ENCODE peak calls at places on chromosomes 2 and 18, in six cellular contexts. D is body of pancreas; G is aorta; O is CD8-positive, alpha-beta memory T cell; N is CD8-positive, alpha-beta T cell; W is H9. Q is an unnamed sample.

GRCh38 chr2:60174146-60174545 is 379.3 kb downstream of the BCL11A start:
- DNase-seq in D (no peak), G (no peak), O (no peak), N (no peak), W (no peak), Q (no peak)

GRCh38 chr2:223674998-223675609 is 72.9 kb upstream of the SCG2 start:
- DNase-seq in D (peak; percentile 22), G (no peak), O (no peak), N (no peak), W (no peak), Q (no peak)

GRCh38 chr2:202104286-202104870 is 31.3 kb downstream of the KIAA2012 start:
- DNase-seq in D (peak; percentile 16), G (no peak), O (no peak), N (no peak), W (peak; percentile 83), Q (no peak)

GRCh38 chr2:99663641-99664040 is 173.8 kb upstream of the REV1 start:
- DNase-seq in D (no peak), G (no peak), O (no peak), N (no peak), W (no peak), Q (no peak)

GRCh38 chr18:42047721-42048120 is 92.7 kb downstream of the PIK3C3 start:
- DNase-seq in D (no peak), G (no peak), O (no peak), N (no peak), W (no peak), Q (no peak)

GRCh38 chr2:182816856-182817255 is 49.6 kb downstream of the FRZB start:
- DNase-seq in D (no peak), G (no peak), O (no peak), N (no peak), W (no peak), Q (no peak)

GRCh38 chr2:9483107-9483506 is 8.8 kb downstream of the IAH1 start:
- DNase-seq in D (no peak), G (no peak), O (no peak), N (no peak), W (no peak), Q (no peak)

GRCh38 chr2:25062461-25062860 is 20.6 kb downstream of the EFR3B start:
- DNase-seq in D (no peak), G (no peak), O (no peak), N (no peak), W (peak; percentile 37), Q (no peak)

GRCh38 chr18:58639751-58640427 is 11.0 kb upstream of the ALPK2 start:
- DNase-seq in D (no peak), G (no peak), O (no peak), N (no peak), W (no peak), Q (no peak)

GRCh38 chr2:142877265-142877756 is at the start of gene KYNU:
- DNase-seq in D (no peak), G (no peak), O (no peak), N (no peak), W (no peak), Q (no peak)

GRCh38 chr2:127437781-127438726 is 19.8 kb downstream of the PROC start:
- DNase-seq in D (peak; percentile 73), G (no peak), O (no peak), N (no peak), W (peak; percentile 46), Q (no peak)

GRCh38 chr18:434410-434809 is 66.1 kb downstream of the COLEC12 start:
- DNase-seq in D (no peak), G (no peak), O (no peak), N (no peak), W (no peak), Q (no peak)

GRCh38 chr2:212595036-212595654 is 56.5 kb upstream of the ERBB4 start:
- DNase-seq in D (no peak), G (no peak), O (no peak), N (no peak), W (no peak), Q (no peak)

GRCh38 chr2:65435625-65436168 is 3.3 kb upstream of the SPRED2 start:
- DNase-seq in D (peak; percentile 88), G (peak; percentile 95), O (peak; percentile 9), N (peak; percentile 17), W (peak; percentile 86), Q (peak; percentile 9)

GRCh38 chr2:220224711-220225519 is 597.5 kb downstream of the SLC4A3 start:
- DNase-seq in D (no peak), G (no peak), O (no peak), N (no peak), W (no peak), Q (no peak)

GRCh38 chr18:66226782-66227181 is 377.1 kb downstream of the CDH19 start:
- DNase-seq in D (no peak), G (no peak), O (no peak), N (no peak), W (no peak), Q (no peak)

GRCh38 chr18:21593540-21594257 is 6.8 kb downstream of the ESCO1 start:
- DNase-seq in D (no peak), G (no peak), O (no peak), N (no peak), W (no peak), Q (no peak)

GRCh38 chr2:198144621-198145020 is 340.2 kb downstream of the PLCL1 start:
- DNase-seq in D (no peak), G (no peak), O (no peak), N (no peak), W (no peak), Q (no peak)

GRCh38 chr18:69567813-69568488 is 167.3 kb downstream of the DOK6 start:
- DNase-seq in D (no peak), G (no peak), O (no peak), N (no peak), W (no peak), Q (no peak)

GRCh38 chr2:238791345-238791744 is 56.5 kb upstream of the TWIST2 start:
- DNase-seq in D (no peak), G (no peak), O (no peak), N (no peak), W (no peak), Q (no peak)

GRCh38 chr18:58552057-58552461 is 76.8 kb downstream of the ALPK2 start:
- DNase-seq in D (no peak), G (no peak), O (no peak), N (no peak), W (no peak), Q (no peak)

GRCh38 chr2:204900910-204901309 is 355.6 kb downstream of the PARD3B start:
- DNase-seq in D (peak; percentile 57), G (no peak), O (no peak), N (no peak), W (no peak), Q (no peak)

DNA sequence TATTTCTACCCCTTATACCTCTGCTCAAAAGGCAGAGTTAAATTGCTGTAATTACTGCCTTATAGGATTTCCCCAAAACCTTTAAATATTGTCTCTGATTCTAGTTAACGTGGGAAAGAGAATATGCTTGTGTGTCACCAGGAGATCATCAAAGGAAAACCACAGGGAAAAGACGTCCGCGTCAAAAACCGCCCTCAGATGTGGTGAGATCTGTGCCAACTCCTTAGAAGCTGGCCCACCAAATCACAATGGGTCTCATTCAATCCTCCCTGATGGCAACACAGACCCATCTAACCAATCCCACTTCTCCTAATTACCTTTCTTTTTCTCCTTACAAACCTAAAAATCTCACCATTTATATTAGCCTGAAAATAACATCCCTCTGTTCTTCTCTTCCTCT is 25.4 kb downstream of the VPS54 start:
- DNase-seq in D (no peak), G (no peak), O (peak; percentile 24), N (no peak), W (no peak), Q (no peak)
- H3K9me3 ChIP-seq in D (no peaks in the 10 kb centered on the region), G (peaks cover 1% of the 10 kb centered on the region), O (no peaks in the 10 kb centered on the region), N (no peaks in the 10 kb centered on the region), W (peaks cover 5% of the 10 kb centered on the region), Q (no peaks in the 10 kb centered on the region)

DNA sequence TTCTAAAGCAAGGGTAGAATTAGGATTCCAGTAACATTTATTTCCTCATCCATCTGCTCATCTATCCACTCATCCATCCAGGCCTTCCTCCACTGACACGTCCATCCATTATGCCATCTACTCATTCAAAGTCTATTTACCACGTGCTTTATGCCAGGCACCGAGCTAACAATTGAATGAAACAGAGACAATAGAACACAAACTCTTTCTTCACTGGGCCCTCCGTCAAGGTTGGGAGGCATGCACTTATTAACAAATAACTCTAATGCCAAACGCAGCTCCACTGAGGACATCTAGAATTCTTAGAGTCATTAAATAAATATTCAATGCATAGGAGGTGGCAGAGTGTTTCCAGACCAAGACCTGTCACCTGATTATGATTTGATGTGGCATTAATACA is 262.7 kb downstream of the CYRIA start:
- DNase-seq in D (no peak), G (no peak), O (no peak), N (no peak), W (no peak), Q (no peak)
- H3K9me3 ChIP-seq in D (no peaks in the 10 kb centered on the region), G (no peaks in the 10 kb centered on the region), O (no peaks in the 10 kb centered on the region), N (no peaks in the 10 kb centered on the region), W (no peaks in the 10 kb centered on the region), Q (no peaks in the 10 kb centered on the region)

GRCh38 chr2:224757934-224758548 is 41.9 kb upstream of the CCDC195 start:
- DNase-seq in D (no peak), G (no peak), O (no peak), N (no peak), W (no peak), Q (no peak)
- H3K9me3 ChIP-seq in D (peaks cover 11% of the 10 kb centered on the region), G (peaks cover 2% of the 10 kb centered on the region), O (peaks cover 19% of the 10 kb centered on the region), N (peaks cover 7% of the 10 kb centered on the region), W (peaks cover 9% of the 10 kb centered on the region), Q (no peaks in the 10 kb centered on the region)

GRCh38 chr18:77379976-77380375 is 130.3 kb downstream of the GALR1 start:
- DNase-seq in D (no peak), G (no peak), O (no peak), N (no peak), W (no peak), Q (no peak)

GRCh38 chr18:77376733-77377094 is 127.1 kb downstream of the GALR1 start:
- DNase-seq in D (no peak), G (no peak), O (no peak), N (no peak), W (no peak), Q (no peak)

GRCh38 chr18:77376043-77376732 is 126.5 kb downstream of the GALR1 start:
- DNase-seq in D (peak; percentile 18), G (no peak), O (no peak), N (no peak), W (no peak), Q (no peak)

GRCh38 chr18:77380695-77381094 is 131.0 kb downstream of the GALR1 start:
- DNase-seq in D (no peak), G (no peak), O (no peak), N (no peak), W (no peak), Q (no peak)

DNA sequence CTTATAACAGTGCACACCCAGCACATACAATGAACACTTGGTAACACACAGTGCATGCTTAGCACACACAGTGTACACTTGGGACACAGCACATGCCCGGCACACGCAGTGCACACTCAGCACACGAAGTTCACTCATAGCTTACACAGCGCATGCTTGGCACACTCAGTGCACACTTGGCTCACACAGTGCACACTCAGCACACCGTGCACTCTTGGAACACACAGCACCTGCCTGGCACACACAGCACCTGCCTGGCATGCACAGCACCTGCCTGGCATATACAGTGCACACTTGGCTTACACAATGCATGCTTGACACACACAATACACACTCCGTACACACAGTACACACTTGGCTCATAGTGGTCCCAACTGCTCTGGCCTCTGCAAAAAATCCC is 128.2 kb downstream of the GALR1 start:
- DNase-seq in D (no peak), G (no peak), O (no peak), N (no peak), W (no peak), Q (no peak)
- H3K9me3 ChIP-seq in D (no peaks in the 10 kb centered on the region), G (peaks cover 1% of the 10 kb centered on the region), O (no peaks in the 10 kb centered on the region), N (no peaks in the 10 kb centered on the region), W (no peaks in the 10 kb centered on the region), Q (no peaks in the 10 kb centered on the region)